ENCODE peak calls at places on chromosomes 1 and 21, in six cellular contexts. J is NCI-H1092, X is NCI-H345, N is fibroblast of the conjunctiva, P is HT-29, Z is T47D. D is an unnamed sample.

GRCh38 chr1:215087603-215088002 is 5.1 kb downstream of the KCNK2 start:
- DNase-seq in J (no peak), X (no peak), N (no peak), P (no peak), Z (no peak), D (no peak)

GRCh38 chr1:186302378-186302920 is 72.6 kb downstream of the TPR start:
- DNase-seq in J (no peak), X (no peak), N (no peak), P (no peak), Z (no peak), D (no peak)

GRCh38 chr1:165686121-165686970 is 12.0 kb downstream of the ALDH9A1 start:
- DNase-seq in J (no peak), X (no peak), N (no peak), P (no peak), Z (peak; percentile 9), D (no peak)

GRCh38 chr21:42535602-42536171 is 22.0 kb downstream of the SLC37A1 start:
- DNase-seq in J (no peak), X (no peak), N (no peak), P (no peak), Z (no peak), D (no peak)

GRCh38 chr1:21816602-21817302 is 4.7 kb downstream of the LDLRAD2 start:
- DNase-seq in J (no peak), X (no peak), N (peak; percentile 26), P (peak; percentile 83), Z (no peak), D (no peak)

GRCh38 chr1:214946615-214947014 is 135.9 kb upstream of the KCNK2 start:
- DNase-seq in J (no peak), X (no peak), N (no peak), P (no peak), Z (no peak), D (no peak)

GRCh38 chr1:190475394-190476250 is 2.0 kb downstream of the BRINP3 start:
- DNase-seq in J (no peak), X (no peak), N (no peak), P (no peak), Z (no peak), D (peak; percentile 39)

GRCh38 chr1:16078925-16079656 is 5.6 kb upstream of the FAM131C start:
- DNase-seq in J (peak; percentile 68), X (peak; percentile 71), N (peak; percentile 60), P (peak; percentile 89), Z (peak; percentile 68), D (peak; percentile 85)

GRCh38 chr1:44924835-44925464 is 61.4 kb downstream of the EIF2B3 start:
- DNase-seq in J (no peak), X (no peak), N (peak; percentile 75), P (peak; percentile 76), Z (peak; percentile 47), D (no peak)

GRCh38 chr1:24150228-24151174 is 7.6 kb upstream of the IL22RA1 start:
- DNase-seq in J (peak; percentile 77), X (peak; percentile 87), N (peak; percentile 72), P (peak; percentile 93), Z (peak; percentile 82), D (peak; percentile 95)

GRCh38 chr1:193031431-193031830 is 27.7 kb downstream of the UCHL5 start:
- DNase-seq in J (no peak), X (no peak), N (no peak), P (peak; percentile 26), Z (peak; percentile 34), D (no peak)

GRCh38 chr1:155504207-155504606 is 58.4 kb downstream of the ASH1L start:
- DNase-seq in J (no peak), X (peak; percentile 8), N (peak; percentile 36), P (peak; percentile 32), Z (peak; percentile 45), D (no peak)

GRCh38 chr1:7719468-7720104 is 51.5 kb upstream of the VAMP3 start:
- DNase-seq in J (no peak), X (no peak), N (no peak), P (no peak), Z (no peak), D (no peak)

GRCh38 chr1:14616997-14617396 is 18.5 kb downstream of the KAZN start:
- DNase-seq in J (no peak), X (no peak), N (no peak), P (no peak), Z (no peak), D (no peak)